ENCODE peak calls at places on chromosomes 1 and 21, in four cellular contexts. W, I, M and C are unnamed samples.

GRCh38 chr1:241848680-241849344 is 808 bp downstream of the EXO1 start:
- DNase-seq in I (peak), W (no peak), M (no peak), C (no peak)

GRCh38 chr21:38669186-38669585 is 136.5 kb upstream of the ETS2 start:
- DNase-seq in W (peak), M (peak), I (peak), C (no peak)

GRCh38 chr21:45142916-45143315 is 68.5 kb downstream of the ADARB1 start:
- DNase-seq in I (no peak), W (no peak), M (no peak), C (no peak)

GRCh38 chr1:23484253-23485001 is 448 bp upstream of the ASAP3 start:
- DNase-seq in I (peak), M (peak), W (peak), C (peak)

GRCh38 chr1:46102769-46103476 is 29.5 kb downstream of the PIK3R3 start:
- DNase-seq in W (no peak), I (no peak), M (no peak), C (no peak)

GRCh38 chr1:1014896-1015681 is 1.8 kb downstream of the ISG15 start:
- DNase-seq in I (no peak), M (peak), W (no peak), C (peak)

GRCh38 chr1:49298304-49298703 is 521.6 kb upstream of the BEND5 start:
- DNase-seq in M (no peak), I (no peak), W (no peak), C (peak)

GRCh38 chr1:232306269-232306911 is 323.5 kb downstream of the SIPA1L2 start:
- DNase-seq in I (no peak), M (no peak), W (no peak), C (peak)

GRCh38 chr21:28138272-28138671 is 854.4 kb downstream of the LTN1 start:
- DNase-seq in I (no peak), M (no peak), W (no peak), C (no peak)

GRCh38 chr1:195768936-195769335 is 839.3 kb downstream of the KCNT2 start:
- DNase-seq in M (no peak), W (no peak), I (no peak), C (no peak)

GRCh38 chr1:2544093-2544874 is 11.9 kb upstream of the TNFRSF14 start:
- DNase-seq in M (peak), I (no peak), W (no peak), C (no peak)

DNA sequence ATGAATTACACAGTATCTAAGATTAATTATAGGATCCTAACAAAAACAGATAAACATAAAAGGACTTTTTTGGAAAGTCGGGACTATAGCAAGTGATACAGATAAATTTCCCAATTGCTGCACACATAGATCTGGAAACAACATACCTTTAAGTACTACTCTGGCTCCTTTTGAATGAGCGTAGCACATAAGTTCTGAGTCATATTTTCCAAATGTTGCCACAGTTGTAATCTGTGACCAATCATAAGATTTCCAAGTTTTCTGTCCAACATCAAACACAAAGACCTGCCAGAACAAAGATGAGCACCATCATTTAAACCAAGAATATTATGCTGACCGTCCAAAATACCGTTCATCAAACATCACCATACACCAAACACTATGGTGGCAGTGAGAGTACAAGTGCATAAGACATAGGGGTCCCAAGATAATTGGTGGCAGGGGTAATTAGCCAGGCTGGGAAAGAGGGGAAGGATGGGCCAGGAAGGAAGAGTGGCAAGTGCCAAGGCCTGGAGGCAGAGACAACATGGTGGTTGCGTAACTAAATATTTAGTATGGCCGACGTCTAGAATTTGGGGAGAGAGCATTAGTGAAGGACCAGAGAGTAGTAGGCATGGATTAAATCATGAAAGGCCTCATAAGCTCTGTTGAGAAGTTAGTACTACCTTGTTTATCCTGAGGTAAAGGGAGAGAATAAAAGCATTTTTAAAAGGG is 3.6 kb downstream of the CTBS start:
- DNase-seq in M (no peak), I (no peak), W (no peak), C (no peak)
- TF ChIP-seq FOXJ3 in M (no peak), I (no peak), W (no peak), C (no peak)

DNA sequence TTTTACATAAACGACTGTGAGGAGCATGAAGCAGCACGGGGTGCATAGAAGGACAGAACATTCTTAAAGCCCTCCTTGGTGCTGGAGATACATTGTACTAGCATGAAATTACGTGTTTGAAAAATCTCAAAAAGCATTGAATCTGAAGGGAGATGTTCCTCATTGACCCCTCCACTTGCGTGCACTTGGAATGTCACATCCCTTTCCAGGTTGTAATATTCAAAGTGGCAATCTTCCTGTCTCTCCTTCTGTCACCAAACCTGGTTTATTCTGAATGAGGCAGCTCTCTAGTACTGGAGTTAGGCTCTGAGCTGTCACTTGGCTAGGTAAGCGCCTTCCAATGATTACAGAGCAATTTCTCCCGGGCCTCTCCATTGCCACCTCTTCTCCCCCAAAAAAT is 901 bp downstream of the DSCAM start:
- DNase-seq in W (no peak), M (no peak), I (no peak), C (no peak)
- TF ChIP-seq FOXJ3 in W (no peak), M (no peak), I (no peak), C (no peak)

DNA sequence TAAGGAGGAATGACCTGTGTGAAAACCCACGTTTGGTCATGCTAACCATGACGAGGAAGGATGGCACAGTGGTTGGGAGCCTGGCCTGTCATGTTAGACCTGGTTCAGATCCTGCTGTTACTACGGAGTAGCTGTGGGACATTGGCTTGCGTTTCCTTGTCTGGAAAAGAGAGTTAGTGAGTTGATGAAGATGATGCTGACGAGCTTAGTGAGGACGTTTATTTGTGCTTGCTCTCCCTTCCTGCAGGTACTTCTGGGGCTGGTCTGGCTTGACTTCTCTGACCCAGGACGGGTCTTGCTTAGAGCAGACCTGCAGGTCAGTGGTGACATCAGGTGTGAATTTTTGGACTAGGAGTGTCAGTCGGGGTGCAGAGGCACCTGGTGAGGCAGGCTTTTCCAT is 14.7 kb downstream of the GALNT2 start:
- DNase-seq in I (no peak), M (no peak), W (no peak), C (no peak)
- TF ChIP-seq FOXJ3 in I (no peak), M (no peak), W (no peak), C (no peak)

GRCh38 chr1:234756857-234757256 is 146.9 kb upstream of the IRF2BP2 start:
- DNase-seq in I (no peak), M (no peak), W (no peak), C (no peak)

GRCh38 chr1:234759888-234760287 is 149.9 kb upstream of the IRF2BP2 start:
- DNase-seq in M (no peak), I (no peak), W (no peak), C (no peak)

GRCh38 chr1:234760303-234760723 is 150.3 kb upstream of the IRF2BP2 start:
- DNase-seq in M (no peak), W (peak), I (no peak), C (no peak)

GRCh38 chr1:234756066-234756783 is 146.2 kb upstream of the IRF2BP2 start:
- DNase-seq in M (no peak), I (no peak), W (no peak), C (no peak)

DNA sequence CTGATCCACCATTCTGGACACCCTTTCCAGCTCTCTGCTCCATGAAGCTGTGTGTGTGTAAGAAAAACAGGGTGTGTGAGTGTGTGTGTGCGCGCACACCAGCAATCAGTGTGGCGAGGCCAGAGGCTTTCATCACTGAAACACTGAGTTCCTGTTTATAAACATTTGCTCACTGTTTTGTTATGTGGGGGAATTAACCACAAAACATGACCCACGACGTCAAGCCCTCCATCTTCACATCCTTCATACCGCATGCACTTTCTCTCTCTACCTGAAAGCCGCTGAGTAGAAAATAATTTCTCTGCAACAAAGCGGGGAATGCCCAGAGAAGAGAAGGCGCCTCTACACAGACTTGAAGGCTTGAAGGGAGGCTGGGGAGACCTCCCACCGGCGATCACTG is 148.9 kb upstream of the IRF2BP2 start:
- DNase-seq in W (no peak), I (no peak), M (no peak), C (no peak)
- TF ChIP-seq FOXJ3 in W (no peak), I (no peak), M (no peak), C (no peak)

DNA sequence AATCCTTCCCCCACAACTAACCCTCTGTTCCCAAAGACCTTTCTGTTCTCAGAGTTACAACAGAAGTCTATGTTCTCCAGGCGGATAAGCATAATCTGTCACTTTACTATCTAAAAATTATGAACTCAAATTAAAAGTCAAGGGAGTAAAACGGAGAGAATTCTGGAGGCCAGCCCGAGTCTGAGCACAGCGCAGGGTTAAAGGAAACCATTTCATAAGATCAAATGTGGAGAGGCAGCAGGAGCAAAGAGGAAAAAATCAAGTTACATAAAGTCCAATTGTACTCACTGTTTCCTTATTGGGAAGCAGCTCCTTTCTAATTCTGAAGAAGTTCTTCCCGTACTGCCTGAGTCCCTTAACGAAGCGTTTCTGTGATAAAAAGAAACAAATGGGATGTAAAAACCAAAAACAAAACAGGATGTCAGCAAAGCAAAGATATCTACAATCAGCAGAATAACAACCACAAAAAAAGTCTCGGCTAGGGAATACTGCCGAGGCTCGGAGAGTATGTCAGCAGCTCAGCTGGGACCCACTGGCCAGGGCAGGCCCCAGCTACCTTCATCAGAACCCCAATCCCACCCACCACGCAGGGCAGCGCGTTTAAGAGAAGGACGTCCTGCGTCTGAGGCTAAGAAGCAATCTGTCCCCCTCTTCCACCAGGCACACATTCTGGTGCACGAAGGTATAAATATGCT is 104.7 kb downstream of the SLC45A1 start:
- DNase-seq in M (peak), W (no peak), I (peak), C (no peak)
- TF ChIP-seq FOXJ3 in M (no peak), W (no peak), I (no peak), C (no peak)

GRCh38 chr1:187551061-187551460 is 722.3 kb downstream of the PLA2G4A start:
- DNase-seq in W (peak), M (no peak), I (no peak), C (peak)
- TF ChIP-seq FOXJ3 in W (no peak), M (no peak), I (no peak), C (no peak)

DNA sequence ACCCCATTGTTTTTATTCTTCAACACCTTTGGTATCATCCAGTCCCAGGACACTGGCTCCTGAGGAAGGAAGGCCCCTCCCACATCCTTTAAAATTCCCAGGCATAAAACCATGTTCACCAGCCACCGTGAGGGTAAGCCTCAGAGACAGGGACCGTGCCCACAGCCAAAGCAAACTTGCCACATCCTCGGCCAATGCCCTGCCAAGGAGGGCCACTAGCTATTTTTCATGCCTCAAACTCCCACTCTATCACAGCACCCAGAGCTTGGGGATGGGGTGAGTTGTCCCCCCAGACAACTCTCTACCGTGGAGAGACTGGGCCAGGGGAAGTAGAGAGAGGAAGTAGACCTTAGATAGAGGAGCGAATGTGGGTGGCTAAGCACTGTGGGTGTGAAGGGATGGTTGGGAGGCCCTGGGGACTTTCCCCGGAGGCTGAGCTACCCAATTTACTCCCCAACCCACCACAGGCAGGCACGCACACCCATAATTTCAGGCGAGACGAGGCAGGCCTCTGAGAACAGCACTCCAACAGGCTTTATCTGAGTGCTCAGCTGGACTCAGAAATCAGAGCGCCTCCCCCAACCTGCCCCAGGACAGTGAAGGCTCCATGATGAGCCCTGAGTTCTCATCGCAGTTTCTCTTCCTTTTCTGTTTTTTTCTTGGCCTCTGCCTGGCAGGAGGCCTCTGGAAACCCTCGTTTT is 15.9 kb upstream of the BTG2 start:
- DNase-seq in M (no peak), I (peak), W (no peak), C (no peak)
- TF ChIP-seq FOXJ3 in M (no peak), I (no peak), W (no peak), C (no peak)